ENCODE peak calls at places on chromosome 11, in five cellular contexts. One of them, this sample, is unnamed.

GRCh38 chr11:129278586-129279319 is 86.6 kb upstream of the ARHGAP32 start:
- DNase-seq in cardiac fibroblast: peak
- DNase-seq in pancreas: no peak
- DNase-seq in hepatocyte: peak
- DNase-seq in AG09309: no peak
- DNase-seq in this sample: no peak

GRCh38 chr11:73912045-73912444 is 35.2 kb downstream of the PAAF1 start:
- DNase-seq in cardiac fibroblast: no peak
- DNase-seq in pancreas: no peak
- DNase-seq in hepatocyte: no peak
- DNase-seq in AG09309: no peak
- DNase-seq in this sample: no peak

GRCh38 chr11:32164836-32165235 is 74.0 kb downstream of the RCN1 start:
- DNase-seq in cardiac fibroblast: no peak
- DNase-seq in pancreas: no peak
- DNase-seq in hepatocyte: no peak
- DNase-seq in AG09309: no peak
- DNase-seq in this sample: no peak

GRCh38 chr11:95230054-95231034 is 658 bp downstream of the SESN3 start:
- DNase-seq in cardiac fibroblast: peak
- DNase-seq in pancreas: peak
- DNase-seq in hepatocyte: peak
- DNase-seq in AG09309: no peak
- DNase-seq in this sample: no peak

GRCh38 chr11:27721505-27722116 is 21.4 kb upstream of the BDNF start:
- DNase-seq in cardiac fibroblast: no peak
- DNase-seq in pancreas: no peak
- DNase-seq in hepatocyte: no peak
- DNase-seq in AG09309: no peak
- DNase-seq in this sample: no peak

GRCh38 chr11:126862664-126863247 is 137.8 kb downstream of the KIRREL3 start:
- DNase-seq in cardiac fibroblast: no peak
- DNase-seq in pancreas: no peak
- DNase-seq in hepatocyte: no peak
- DNase-seq in AG09309: no peak
- DNase-seq in this sample: no peak

GRCh38 chr11:69918231-69918937 is 99.2 kb upstream of the FGF3 start:
- DNase-seq in cardiac fibroblast: no peak
- DNase-seq in pancreas: peak
- DNase-seq in hepatocyte: no peak
- DNase-seq in AG09309: no peak
- DNase-seq in this sample: no peak

GRCh38 chr11:68825603-68826002 is 16.1 kb downstream of the CPT1A start:
- DNase-seq in cardiac fibroblast: no peak
- DNase-seq in pancreas: peak
- DNase-seq in hepatocyte: peak
- DNase-seq in AG09309: no peak
- DNase-seq in this sample: no peak

GRCh38 chr11:93196816-93197382 is 892 bp downstream of the SLC36A4 start:
- DNase-seq in cardiac fibroblast: no peak
- DNase-seq in pancreas: no peak
- DNase-seq in hepatocyte: peak
- DNase-seq in AG09309: no peak
- DNase-seq in this sample: peak

GRCh38 chr11:126680109-126680508 is 320.5 kb downstream of the KIRREL3 start:
- DNase-seq in cardiac fibroblast: no peak
- DNase-seq in pancreas: no peak
- DNase-seq in hepatocyte: no peak
- DNase-seq in AG09309: no peak
- DNase-seq in this sample: no peak

GRCh38 chr11:94089356-94089755 is 39.3 kb upstream of the PANX1 start:
- DNase-seq in cardiac fibroblast: no peak
- DNase-seq in pancreas: no peak
- DNase-seq in hepatocyte: no peak
- DNase-seq in AG09309: no peak
- DNase-seq in this sample: no peak

GRCh38 chr11:129331217-129331616 is 44.4 kb upstream of the BARX2 start:
- DNase-seq in cardiac fibroblast: no peak
- DNase-seq in pancreas: no peak
- DNase-seq in hepatocyte: peak
- DNase-seq in AG09309: no peak
- DNase-seq in this sample: no peak

GRCh38 chr11:130159657-130160459 is at the start of gene ST14:
- DNase-seq in cardiac fibroblast: no peak
- DNase-seq in pancreas: peak
- DNase-seq in hepatocyte: peak
- DNase-seq in AG09309: no peak
- DNase-seq in this sample: no peak

GRCh38 chr11:93822359-93822758 is 28.1 kb downstream of the VSTM5 start:
- DNase-seq in cardiac fibroblast: no peak
- DNase-seq in pancreas: no peak
- DNase-seq in hepatocyte: no peak
- DNase-seq in AG09309: no peak
- DNase-seq in this sample: no peak

GRCh38 chr11:132028380-132029240 is 658.2 kb downstream of the NTM start:
- DNase-seq in cardiac fibroblast: no peak
- DNase-seq in pancreas: no peak
- DNase-seq in hepatocyte: peak
- DNase-seq in AG09309: no peak
- DNase-seq in this sample: no peak

GRCh38 chr11:7165911-7166310 is 77.1 kb downstream of the RBMXL2 start:
- DNase-seq in cardiac fibroblast: no peak
- DNase-seq in pancreas: no peak
- DNase-seq in hepatocyte: peak
- DNase-seq in AG09309: no peak
- DNase-seq in this sample: no peak

GRCh38 chr11:64891215-64891848 is 12.9 kb upstream of the EHD1 start:
- DNase-seq in cardiac fibroblast: no peak
- DNase-seq in pancreas: no peak
- DNase-seq in hepatocyte: peak
- DNase-seq in AG09309: no peak
- DNase-seq in this sample: no peak

GRCh38 chr11:64893194-64894069 is 15.0 kb upstream of the EHD1 start:
- DNase-seq in cardiac fibroblast: no peak
- DNase-seq in pancreas: peak
- DNase-seq in hepatocyte: peak
- DNase-seq in AG09309: no peak
- DNase-seq in this sample: no peak

GRCh38 chr11:64892411-64892831 is 14.0 kb upstream of the EHD1 start:
- DNase-seq in cardiac fibroblast: no peak
- DNase-seq in pancreas: no peak
- DNase-seq in hepatocyte: no peak
- DNase-seq in AG09309: no peak
- DNase-seq in this sample: no peak

GRCh38 chr11:64892838-64893193 is 14.4 kb upstream of the EHD1 start:
- DNase-seq in cardiac fibroblast: no peak
- DNase-seq in pancreas: no peak
- DNase-seq in hepatocyte: no peak
- DNase-seq in AG09309: no peak
- DNase-seq in this sample: no peak

GRCh38 chr11:64891880-64892279 is 13.5 kb upstream of the EHD1 start:
- DNase-seq in cardiac fibroblast: no peak
- DNase-seq in pancreas: no peak
- DNase-seq in hepatocyte: no peak
- DNase-seq in AG09309: no peak
- DNase-seq in this sample: no peak
- H3K4me3 ChIP-seq in cardiac fibroblast: no peak
- H3K4me3 ChIP-seq in pancreas: peak
- H3K4me3 ChIP-seq in hepatocyte: peak
- H3K4me3 ChIP-seq in AG09309: no peak
- H3K4me3 ChIP-seq in this sample: no peak

DNA sequence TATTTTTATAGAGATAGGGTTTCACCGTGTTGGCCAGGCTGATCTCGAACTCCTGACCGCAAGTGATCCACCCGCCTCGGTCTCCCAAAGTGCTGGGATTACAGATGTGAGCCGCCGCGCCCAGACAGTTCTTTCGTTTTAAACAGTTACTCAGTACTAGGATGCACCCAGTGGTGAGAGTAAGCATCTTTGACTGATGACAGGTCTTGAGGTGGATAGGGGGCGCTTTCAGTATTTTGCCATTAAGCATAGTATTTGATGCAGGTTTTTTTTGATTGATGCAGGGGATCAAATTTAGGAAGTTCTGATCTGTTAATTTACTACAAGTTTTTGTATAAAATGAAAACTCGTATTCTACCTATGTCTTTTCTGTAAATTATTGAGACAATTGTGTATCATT is 13.2 kb upstream of the TRIM34 start:
- DNase-seq in cardiac fibroblast: no peak
- DNase-seq in pancreas: no peak
- DNase-seq in hepatocyte: no peak
- DNase-seq in AG09309: no peak
- DNase-seq in this sample: no peak
- TF ChIP-seq CTCF in cardiac fibroblast: no peak
- TF ChIP-seq CTCF in pancreas: no peak
- TF ChIP-seq CTCF in hepatocyte: no peak
- TF ChIP-seq CTCF in AG09309: no peak
- TF ChIP-seq CTCF in this sample: no peak

DNA sequence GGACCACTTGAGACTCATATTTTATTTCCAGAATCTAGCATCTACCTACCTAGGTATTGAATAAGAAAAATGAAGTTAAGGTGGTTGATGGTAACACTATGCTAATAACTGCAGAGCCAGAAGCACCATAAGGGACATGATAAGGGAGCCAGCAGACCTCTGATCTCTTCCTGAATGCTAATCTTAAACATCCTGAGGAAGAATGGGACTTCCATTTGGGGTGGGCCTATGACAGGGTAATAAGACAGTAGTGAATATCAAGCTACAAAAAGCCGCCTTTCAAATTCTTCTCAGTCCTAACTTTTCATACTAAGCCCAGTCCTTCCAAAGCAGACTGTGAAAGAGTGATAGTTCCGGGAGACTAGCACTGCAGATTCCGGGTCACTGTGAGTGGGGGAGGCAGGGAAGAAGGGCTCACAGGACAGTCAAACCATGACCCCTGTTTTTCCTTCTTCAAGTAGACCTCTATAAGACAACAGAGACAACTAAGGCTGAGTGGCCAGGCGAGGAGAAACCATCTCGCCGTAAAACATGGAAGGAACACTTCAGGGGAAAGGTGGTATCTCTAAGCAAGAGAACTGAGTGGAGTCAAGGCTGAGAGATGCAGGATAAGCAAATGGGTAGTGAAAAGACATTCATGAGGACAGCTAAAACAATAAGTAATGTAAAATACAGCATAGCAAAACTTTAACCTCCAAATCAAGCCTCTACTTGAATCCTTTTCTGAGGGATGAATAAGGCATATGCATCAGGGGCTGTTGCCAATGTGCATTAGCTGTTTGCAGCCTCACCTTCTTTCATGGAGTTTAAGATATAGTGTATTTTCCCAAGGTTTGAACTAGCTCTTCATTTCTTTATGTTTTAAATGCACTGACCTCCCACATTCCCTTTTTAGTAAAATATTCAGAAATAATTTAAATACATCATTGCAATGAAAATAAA is 2.1 kb downstream of the HBB start:
- DNase-seq in cardiac fibroblast: no peak
- DNase-seq in pancreas: no peak
- DNase-seq in hepatocyte: no peak
- DNase-seq in AG09309: no peak
- DNase-seq in this sample: no peak
- H3K4me3 ChIP-seq in cardiac fibroblast: no peak
- H3K4me3 ChIP-seq in pancreas: no peak
- H3K4me3 ChIP-seq in hepatocyte: no peak
- H3K4me3 ChIP-seq in AG09309: no peak
- H3K4me3 ChIP-seq in this sample: no peak

DNA sequence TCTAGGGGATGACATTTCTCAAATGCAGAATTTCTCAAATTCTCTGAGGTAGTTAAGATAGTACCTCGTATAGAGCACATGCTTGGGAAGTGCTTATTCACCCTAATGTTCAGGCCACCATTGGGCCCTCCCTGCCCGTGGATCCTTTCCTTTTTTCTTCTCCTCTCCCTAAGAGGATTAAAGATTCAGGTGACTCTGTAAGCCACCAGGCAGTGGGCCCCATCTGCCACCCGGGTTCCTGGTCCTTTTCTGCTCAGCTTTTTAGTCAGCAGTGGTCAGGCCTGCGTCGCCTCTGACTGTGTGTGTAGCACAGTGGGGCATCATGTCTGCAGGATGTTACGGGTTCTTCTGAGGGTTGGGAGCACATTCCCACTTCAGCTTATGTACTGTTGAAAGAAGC is 7.2 kb downstream of the CEP164 start:
- DNase-seq in cardiac fibroblast: no peak
- DNase-seq in pancreas: no peak
- DNase-seq in hepatocyte: no peak
- DNase-seq in AG09309: no peak
- DNase-seq in this sample: peak
- TF ChIP-seq CTCF in cardiac fibroblast: no peak
- TF ChIP-seq CTCF in pancreas: no peak
- TF ChIP-seq CTCF in hepatocyte: no peak
- TF ChIP-seq CTCF in AG09309: no peak
- TF ChIP-seq CTCF in this sample: no peak

DNA sequence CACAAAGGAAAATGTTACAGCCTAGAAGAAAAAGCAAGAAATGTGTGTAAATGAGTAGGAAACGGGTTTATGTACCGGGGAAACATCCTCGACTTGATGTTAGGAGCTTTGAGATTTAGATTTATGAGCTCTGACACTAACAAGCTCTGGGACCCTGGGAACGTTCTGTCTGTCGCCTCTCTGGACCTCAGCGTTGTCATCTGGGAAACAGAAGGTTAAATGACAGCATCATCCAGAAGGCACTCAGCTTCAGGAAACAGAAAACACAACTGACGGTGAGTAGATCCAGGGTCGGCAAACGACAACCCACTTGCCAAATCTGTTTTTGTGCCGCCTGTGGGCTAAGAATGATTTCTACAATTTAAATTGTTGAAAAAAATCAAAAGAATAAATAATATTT is 46.9 kb upstream of the SYT13 start:
- DNase-seq in cardiac fibroblast: peak
- DNase-seq in pancreas: no peak
- DNase-seq in hepatocyte: no peak
- DNase-seq in AG09309: no peak
- DNase-seq in this sample: no peak
- H3K4me3 ChIP-seq in cardiac fibroblast: peak
- H3K4me3 ChIP-seq in pancreas: peak
- H3K4me3 ChIP-seq in hepatocyte: no peak
- H3K4me3 ChIP-seq in AG09309: peak
- H3K4me3 ChIP-seq in this sample: no peak

GRCh38 chr11:21278840-21279239 is 609.5 kb downstream of the NELL1 start:
- DNase-seq in cardiac fibroblast: no peak
- DNase-seq in pancreas: no peak
- DNase-seq in hepatocyte: no peak
- DNase-seq in AG09309: no peak
- DNase-seq in this sample: no peak
- TF ChIP-seq CTCF in cardiac fibroblast: no peak
- TF ChIP-seq CTCF in pancreas: no peak
- TF ChIP-seq CTCF in hepatocyte: no peak
- TF ChIP-seq CTCF in AG09309: no peak
- TF ChIP-seq CTCF in this sample: no peak

GRCh38 chr11:105612766-105613165 is 2.9 kb downstream of the GRIA4 start:
- DNase-seq in cardiac fibroblast: no peak
- DNase-seq in pancreas: no peak
- DNase-seq in hepatocyte: no peak
- DNase-seq in AG09309: no peak
- DNase-seq in this sample: no peak
- H3K4me3 ChIP-seq in cardiac fibroblast: no peak
- H3K4me3 ChIP-seq in pancreas: no peak
- H3K4me3 ChIP-seq in hepatocyte: no peak
- H3K4me3 ChIP-seq in AG09309: no peak
- H3K4me3 ChIP-seq in this sample: no peak